ENCODE peak calls at places on chromosomes 4 and X, in five cellular contexts. One of them, this sample, is unnamed.

GRCh38 chr4:159674241-159674640 is 571.4 kb downstream of the RAPGEF2 start:
- DNase-seq in activated CD4-positive, alpha-beta T cell treated with anti-CD3 and anti-CD28 coated beads, Interleukin-2, amount 50 U/mL, for 1 hour: no peak
- DNase-seq in psoas muscle: no peak
- DNase-seq in OCI-LY7: no peak
- DNase-seq in SK-N-SH: no peak
- DNase-seq in this sample: no peak

GRCh38 chrX:148380614-148381561 is 119.5 kb upstream of the AFF2 start:
- DNase-seq in SK-N-SH: no peak
- DNase-seq in activated CD4-positive, alpha-beta T cell treated with anti-CD3 and anti-CD28 coated beads, Interleukin-2, amount 50 U/mL, for 1 hour: peak
- DNase-seq in OCI-LY7: peak
- DNase-seq in psoas muscle: no peak
- DNase-seq in this sample: no peak

GRCh38 chrX:134236690-134237362 is at the start of gene CCDC160:
- DNase-seq in SK-N-SH: peak
- DNase-seq in OCI-LY7: no peak
- DNase-seq in activated CD4-positive, alpha-beta T cell treated with anti-CD3 and anti-CD28 coated beads, Interleukin-2, amount 50 U/mL, for 1 hour: no peak
- DNase-seq in psoas muscle: peak
- DNase-seq in this sample: peak

GRCh38 chr4:183408791-183409190 is 35.6 kb upstream of the CDKN2AIP start:
- DNase-seq in activated CD4-positive, alpha-beta T cell treated with anti-CD3 and anti-CD28 coated beads, Interleukin-2, amount 50 U/mL, for 1 hour: no peak
- DNase-seq in OCI-LY7: no peak
- DNase-seq in SK-N-SH: no peak
- DNase-seq in psoas muscle: no peak
- DNase-seq in this sample: no peak

GRCh38 chrX:111168314-111168713 is 72.3 kb downstream of the PAK3 start:
- DNase-seq in activated CD4-positive, alpha-beta T cell treated with anti-CD3 and anti-CD28 coated beads, Interleukin-2, amount 50 U/mL, for 1 hour: no peak
- DNase-seq in psoas muscle: no peak
- DNase-seq in SK-N-SH: peak
- DNase-seq in OCI-LY7: no peak
- DNase-seq in this sample: peak

GRCh38 chr4:42519803-42520417 is 122.6 kb downstream of the SHISA3 start:
- DNase-seq in OCI-LY7: peak
- DNase-seq in psoas muscle: no peak
- DNase-seq in activated CD4-positive, alpha-beta T cell treated with anti-CD3 and anti-CD28 coated beads, Interleukin-2, amount 50 U/mL, for 1 hour: peak
- DNase-seq in SK-N-SH: peak
- DNase-seq in this sample: peak

GRCh38 chr4:139901516-139902327 is 236.1 kb downstream of the MGST2 start:
- DNase-seq in SK-N-SH: peak
- DNase-seq in activated CD4-positive, alpha-beta T cell treated with anti-CD3 and anti-CD28 coated beads, Interleukin-2, amount 50 U/mL, for 1 hour: no peak
- DNase-seq in OCI-LY7: no peak
- DNase-seq in psoas muscle: no peak
- DNase-seq in this sample: no peak

GRCh38 chrX:82816572-82816971 is 691.5 kb upstream of the POU3F4 start:
- DNase-seq in activated CD4-positive, alpha-beta T cell treated with anti-CD3 and anti-CD28 coated beads, Interleukin-2, amount 50 U/mL, for 1 hour: no peak
- DNase-seq in OCI-LY7: no peak
- DNase-seq in psoas muscle: no peak
- DNase-seq in SK-N-SH: no peak
- DNase-seq in this sample: no peak

GRCh38 chr4:84051728-84052127 is 447.4 kb downstream of the NKX6-1 start:
- DNase-seq in OCI-LY7: no peak
- DNase-seq in psoas muscle: no peak
- DNase-seq in activated CD4-positive, alpha-beta T cell treated with anti-CD3 and anti-CD28 coated beads, Interleukin-2, amount 50 U/mL, for 1 hour: no peak
- DNase-seq in SK-N-SH: no peak
- DNase-seq in this sample: no peak

GRCh38 chrX:63784902-63785692 is at the start of gene ARHGEF9:
- DNase-seq in OCI-LY7: no peak
- DNase-seq in SK-N-SH: peak
- DNase-seq in psoas muscle: no peak
- DNase-seq in activated CD4-positive, alpha-beta T cell treated with anti-CD3 and anti-CD28 coated beads, Interleukin-2, amount 50 U/mL, for 1 hour: no peak
- DNase-seq in this sample: peak

GRCh38 chr4:46506876-46507275 is 116.9 kb upstream of the GABRA2 start:
- DNase-seq in activated CD4-positive, alpha-beta T cell treated with anti-CD3 and anti-CD28 coated beads, Interleukin-2, amount 50 U/mL, for 1 hour: no peak
- DNase-seq in psoas muscle: no peak
- DNase-seq in OCI-LY7: no peak
- DNase-seq in SK-N-SH: no peak
- DNase-seq in this sample: no peak

GRCh38 chrX:153245288-153245731 is 66.2 kb downstream of the MAGEA1 start:
- DNase-seq in OCI-LY7: peak
- DNase-seq in psoas muscle: no peak
- DNase-seq in activated CD4-positive, alpha-beta T cell treated with anti-CD3 and anti-CD28 coated beads, Interleukin-2, amount 50 U/mL, for 1 hour: no peak
- DNase-seq in SK-N-SH: no peak
- DNase-seq in this sample: no peak

GRCh38 chr4:41977709-41978108 is 3.8 kb upstream of the DCAF4L1 start:
- DNase-seq in activated CD4-positive, alpha-beta T cell treated with anti-CD3 and anti-CD28 coated beads, Interleukin-2, amount 50 U/mL, for 1 hour: no peak
- DNase-seq in psoas muscle: no peak
- DNase-seq in SK-N-SH: no peak
- DNase-seq in OCI-LY7: no peak
- DNase-seq in this sample: no peak

GRCh38 chr4:128606173-128606572 is 203.3 kb upstream of the JADE1 start:
- DNase-seq in activated CD4-positive, alpha-beta T cell treated with anti-CD3 and anti-CD28 coated beads, Interleukin-2, amount 50 U/mL, for 1 hour: no peak
- DNase-seq in psoas muscle: peak
- DNase-seq in SK-N-SH: no peak
- DNase-seq in OCI-LY7: no peak
- DNase-seq in this sample: no peak

GRCh38 chrX:141341341-141341740 is 99.0 kb upstream of the SPANXC start:
- DNase-seq in SK-N-SH: no peak
- DNase-seq in activated CD4-positive, alpha-beta T cell treated with anti-CD3 and anti-CD28 coated beads, Interleukin-2, amount 50 U/mL, for 1 hour: no peak
- DNase-seq in OCI-LY7: no peak
- DNase-seq in psoas muscle: no peak
- DNase-seq in this sample: no peak

GRCh38 chrX:73965833-73966232 is 338.1 kb upstream of the ZCCHC13 start:
- DNase-seq in activated CD4-positive, alpha-beta T cell treated with anti-CD3 and anti-CD28 coated beads, Interleukin-2, amount 50 U/mL, for 1 hour: no peak
- DNase-seq in OCI-LY7: no peak
- DNase-seq in psoas muscle: no peak
- DNase-seq in SK-N-SH: no peak
- DNase-seq in this sample: no peak

GRCh38 chrX:8037593-8038348 is 110.6 kb upstream of the PNPLA4 start:
- DNase-seq in SK-N-SH: no peak
- DNase-seq in psoas muscle: no peak
- DNase-seq in OCI-LY7: no peak
- DNase-seq in activated CD4-positive, alpha-beta T cell treated with anti-CD3 and anti-CD28 coated beads, Interleukin-2, amount 50 U/mL, for 1 hour: no peak
- DNase-seq in this sample: no peak

GRCh38 chr4:41319553-41319952 is 62.8 kb downstream of the UCHL1 start:
- DNase-seq in SK-N-SH: no peak
- DNase-seq in OCI-LY7: no peak
- DNase-seq in psoas muscle: no peak
- DNase-seq in activated CD4-positive, alpha-beta T cell treated with anti-CD3 and anti-CD28 coated beads, Interleukin-2, amount 50 U/mL, for 1 hour: no peak
- DNase-seq in this sample: peak

GRCh38 chrX:136816970-136817369 is 36.2 kb upstream of the ARHGEF6 start:
- DNase-seq in activated CD4-positive, alpha-beta T cell treated with anti-CD3 and anti-CD28 coated beads, Interleukin-2, amount 50 U/mL, for 1 hour: no peak
- DNase-seq in OCI-LY7: no peak
- DNase-seq in SK-N-SH: no peak
- DNase-seq in psoas muscle: no peak
- DNase-seq in this sample: no peak

GRCh38 chrX:9370888-9371287 is 94.0 kb upstream of the TBL1X start:
- DNase-seq in SK-N-SH: no peak
- DNase-seq in activated CD4-positive, alpha-beta T cell treated with anti-CD3 and anti-CD28 coated beads, Interleukin-2, amount 50 U/mL, for 1 hour: no peak
- DNase-seq in OCI-LY7: no peak
- DNase-seq in psoas muscle: no peak
- DNase-seq in this sample: no peak

GRCh38 chrX:155027509-155028066 is 944 bp downstream of the FUNDC2 start:
- DNase-seq in activated CD4-positive, alpha-beta T cell treated with anti-CD3 and anti-CD28 coated beads, Interleukin-2, amount 50 U/mL, for 1 hour: no peak
- DNase-seq in psoas muscle: no peak
- DNase-seq in OCI-LY7: peak
- DNase-seq in SK-N-SH: no peak
- DNase-seq in this sample: no peak

GRCh38 chrX:150870059-150870458 is 28.4 kb downstream of the CD99L2 start:
- DNase-seq in activated CD4-positive, alpha-beta T cell treated with anti-CD3 and anti-CD28 coated beads, Interleukin-2, amount 50 U/mL, for 1 hour: no peak
- DNase-seq in SK-N-SH: no peak
- DNase-seq in OCI-LY7: no peak
- DNase-seq in psoas muscle: no peak
- DNase-seq in this sample: no peak

GRCh38 chr4:40395908-40396806 is 61.0 kb downstream of the CHRNA9 start:
- DNase-seq in activated CD4-positive, alpha-beta T cell treated with anti-CD3 and anti-CD28 coated beads, Interleukin-2, amount 50 U/mL, for 1 hour: no peak
- DNase-seq in SK-N-SH: no peak
- DNase-seq in OCI-LY7: no peak
- DNase-seq in psoas muscle: peak
- DNase-seq in this sample: peak

GRCh38 chrX:101442095-101442494 is 34.1 kb downstream of the HNRNPH2 start:
- DNase-seq in SK-N-SH: no peak
- DNase-seq in psoas muscle: no peak
- DNase-seq in activated CD4-positive, alpha-beta T cell treated with anti-CD3 and anti-CD28 coated beads, Interleukin-2, amount 50 U/mL, for 1 hour: no peak
- DNase-seq in OCI-LY7: no peak
- DNase-seq in this sample: no peak

GRCh38 chr4:74418063-74418670 is 26.8 kb upstream of the AREG start:
- DNase-seq in psoas muscle: no peak
- DNase-seq in OCI-LY7: no peak
- DNase-seq in SK-N-SH: no peak
- DNase-seq in activated CD4-positive, alpha-beta T cell treated with anti-CD3 and anti-CD28 coated beads, Interleukin-2, amount 50 U/mL, for 1 hour: no peak
- DNase-seq in this sample: no peak

GRCh38 chrX:110001702-110002299 is 1.1 kb upstream of the TMEM164 start:
- DNase-seq in psoas muscle: no peak
- DNase-seq in SK-N-SH: no peak
- DNase-seq in OCI-LY7: no peak
- DNase-seq in activated CD4-positive, alpha-beta T cell treated with anti-CD3 and anti-CD28 coated beads, Interleukin-2, amount 50 U/mL, for 1 hour: no peak
- DNase-seq in this sample: no peak

This sample was measured in BE2C.